ENCODE peak calls at places on chromosome 2, in five cellular contexts. I is esophagus muscularis mucosa, O is A549, G is stomach, W is suprapubic skin. A is an unnamed sample.

GRCh38 chr2:177748360-177748759 is 324.2 kb downstream of the PDE11A start:
- DNase-seq in W (no peak), O (no peak), I (no peak), G (no peak), A (no peak)

GRCh38 chr2:220034356-220035121 is 407.1 kb downstream of the SLC4A3 start:
- DNase-seq in O (no peak), I (no peak), G (no peak), W (no peak), A (no peak)

GRCh38 chr2:218383892-218384519 is 1.9 kb downstream of the SLC11A1 start:
- DNase-seq in I (no peak), G (no peak), W (no peak), O (no peak), A (no peak)

GRCh38 chr2:172986040-172986439 is 89.6 kb upstream of the MAP3K20 start:
- DNase-seq in O (no peak), G (no peak), W (no peak), I (no peak), A (no peak)

GRCh38 chr2:152372438-152372984 is 37.5 kb downstream of the FMNL2 start:
- DNase-seq in O (no peak), W (no peak), G (no peak), I (no peak), A (no peak)

GRCh38 chr2:15899327-15899612 is 41.1 kb upstream of the MYCN start:
- DNase-seq in W (no peak), O (no peak), G (no peak), I (no peak), A (no peak)

GRCh38 chr2:7010376-7010775 is 93.2 kb downstream of the RNF144A start:
- DNase-seq in G (no peak), W (peak; percentile 66), O (no peak), I (no peak), A (no peak)

GRCh38 chr2:69926849-69927515 is 12.1 kb downstream of the MXD1 start:
- DNase-seq in O (no peak), G (no peak), W (no peak), I (no peak), A (no peak)

GRCh38 chr2:241803387-241804325 is 5.3 kb upstream of the NEU4 start:
- DNase-seq in W (peak; percentile 70), G (no peak), I (peak; percentile 82), O (peak; percentile 44), A (peak; percentile 28)

GRCh38 chr2:182642328-182642727 is 73.7 kb upstream of the DNAJC10 start:
- DNase-seq in O (peak; percentile 63), W (peak; percentile 60), G (peak; percentile 33), I (no peak), A (peak; percentile 41)

GRCh38 chr2:33616873-33617272 is 17.8 kb upstream of the FAM98A start:
- DNase-seq in I (no peak), G (no peak), O (no peak), W (no peak), A (no peak)

GRCh38 chr2:157627594-157628281 is 926 bp downstream of the ACVR1C start:
- DNase-seq in W (no peak), I (no peak), O (no peak), G (peak; percentile 49), A (peak; percentile 82)

GRCh38 chr2:64844087-64844486 is 145.1 kb upstream of the SLC1A4 start:
- DNase-seq in O (no peak), G (no peak), I (no peak), W (peak; percentile 9), A (no peak)

GRCh38 chr2:26561918-26562810 is 79.0 kb downstream of the CIB4 start:
- DNase-seq in W (peak; percentile 69), O (peak; percentile 64), G (peak; percentile 72), I (no peak), A (peak; percentile 61)

GRCh38 chr2:128196026-128196822 is 105.2 kb downstream of the UGGT1 start:
- DNase-seq in O (no peak), G (peak; percentile 43), W (no peak), I (no peak), A (peak; percentile 42)

DNA sequence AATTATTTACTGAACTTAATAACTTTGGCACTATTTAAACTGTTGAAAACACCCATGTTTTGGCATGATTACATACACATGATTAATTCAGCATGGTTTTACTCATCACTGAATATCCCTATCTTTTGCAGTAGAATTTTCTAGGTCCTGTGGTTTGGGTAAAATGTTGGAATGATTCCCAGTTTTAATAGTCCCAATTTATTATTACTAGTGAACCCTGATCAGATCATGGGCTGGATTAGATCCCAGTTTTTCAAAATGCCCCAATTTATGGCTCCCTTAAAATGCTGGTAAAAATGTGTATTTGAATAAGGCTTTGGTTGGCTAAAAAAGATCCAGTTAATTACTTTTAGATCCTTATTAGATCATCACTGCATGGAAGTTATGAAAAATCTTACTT is 273.6 kb upstream of the NRP2 start:
- DNase-seq in I (no peak), O (no peak), W (no peak), G (no peak), A (no peak)
- TF ChIP-seq EP300 in I (no peak), O (no peak), W (no peak), G (no peak), A (no peak)

DNA sequence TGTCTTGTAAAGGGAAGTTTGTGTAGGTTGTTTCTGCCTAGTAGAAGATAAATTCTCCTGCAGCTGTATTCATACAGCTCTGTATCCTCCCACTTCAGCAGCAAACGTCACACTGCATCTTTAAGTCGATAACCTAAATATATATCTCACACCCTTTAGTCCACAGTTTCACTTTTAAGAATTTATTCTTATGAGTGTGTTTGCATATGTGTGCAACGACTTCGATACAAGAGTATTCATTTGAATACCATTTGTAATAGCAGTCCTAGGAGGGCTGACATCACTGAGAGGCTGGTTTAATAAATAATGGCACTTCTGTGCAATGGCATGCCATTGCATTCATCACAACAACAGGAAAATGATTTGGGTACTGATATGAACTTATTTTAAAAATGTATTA is 63.8 kb upstream of the MSH6 start:
- DNase-seq in O (no peak), I (no peak), G (no peak), W (no peak), A (no peak)
- TF ChIP-seq EP300 in O (no peak), I (no peak), G (no peak), W (no peak), A (no peak)

DNA sequence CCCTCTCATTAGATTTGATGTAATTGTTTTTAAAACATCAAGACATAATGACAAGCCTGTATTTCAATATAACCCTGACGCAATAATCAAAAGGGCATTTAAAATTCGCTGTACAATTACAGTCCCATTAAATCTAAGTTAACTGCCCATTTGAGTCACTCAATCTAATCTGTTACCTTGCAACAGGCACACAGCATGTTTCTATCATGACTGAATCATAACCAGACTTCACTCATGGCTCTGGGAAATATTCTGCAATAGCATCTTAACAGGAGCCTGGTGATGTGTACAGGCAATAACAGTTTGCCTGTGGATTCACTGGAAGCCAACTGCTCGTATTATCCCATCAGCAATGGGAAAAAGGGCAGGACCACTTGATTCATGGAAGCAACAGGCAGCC is 142.3 kb upstream of the NCKAP5 start:
- DNase-seq in O (no peak), I (no peak), W (no peak), G (no peak), A (no peak)
- TF ChIP-seq EP300 in O (no peak), I (no peak), W (no peak), G (no peak), A (no peak)

GRCh38 chr2:100780203-100781008 is 39.5 kb upstream of the NPAS2 start:
- DNase-seq in O (peak; percentile 25), W (no peak), G (no peak), I (no peak), A (peak; percentile 29)
- TF ChIP-seq EP300 in O (no peak), W (no peak), G (no peak), I (no peak), A (no peak)

A was measured in transverse colon.